ENCODE peak calls at places on chromosomes 4 and X, in six cellular contexts. Q is fibroblast of the aortic adventitia, K is brain microvascular endothelial cell, B is astrocyte of the cerebellum, J is H1, Z is A549. G is an unnamed sample.

GRCh38 chr4:124499266-124499665 is 213.3 kb downstream of the ANKRD50 start:
- DNase-seq in Q (no peak), K (no peak), B (no peak), J (no peak), Z (no peak), G (peak; percentile 43)

GRCh38 chr4:81963005-81963404 is 410.8 kb downstream of the HNRNPD start:
- DNase-seq in Q (no peak), K (no peak), B (no peak), J (no peak), Z (no peak), G (no peak)

GRCh38 chr4:125254111-125254510 is 60.6 kb upstream of the FAT4 start:
- DNase-seq in Q (peak; percentile 18), K (peak; percentile 12), B (peak; percentile 12), J (no peak), Z (no peak), G (peak; percentile 12)

GRCh38 chr4:173537628-173538147 is 7.7 kb upstream of the HAND2 start:
- DNase-seq in Q (peak; percentile 25), K (no peak), B (no peak), J (no peak), Z (no peak), G (no peak)

GRCh38 chr4:184355111-184355604 is 119.2 kb downstream of the IRF2 start:
- DNase-seq in Q (peak; percentile 92), K (peak; percentile 87), B (peak; percentile 48), J (no peak), Z (no peak), G (peak; percentile 97)

GRCh38 chr4:184417802-184418511 is 56.4 kb downstream of the IRF2 start:
- DNase-seq in Q (peak; percentile 72), K (peak; percentile 58), B (peak; percentile 42), J (no peak), Z (peak; percentile 69), G (peak; percentile 55)

GRCh38 chr4:40576651-40577480 is 52.8 kb downstream of the RBM47 start:
- DNase-seq in Q (peak; percentile 95), K (peak; percentile 35), B (no peak), J (no peak), Z (peak; percentile 85), G (peak; percentile 97)

GRCh38 chrX:9604111-9604907 is 139.5 kb downstream of the TBL1X start:
- DNase-seq in Q (peak; percentile 74), K (no peak), B (no peak), J (no peak), Z (no peak), G (peak; percentile 47)

GRCh38 chrX:46649421-46650260 is 76.1 kb downstream of the CHST7 start:
- DNase-seq in Q (no peak), K (no peak), B (peak; percentile 19), J (peak; percentile 13), Z (no peak), G (peak; percentile 46)

GRCh38 chr4:182973421-182974340 is 56.5 kb upstream of the DCTD start:
- DNase-seq in Q (peak; percentile 68), K (no peak), B (no peak), J (no peak), Z (no peak), G (peak; percentile 67)

GRCh38 chrX:102155806-102156179 is at the start of gene BEX5:
- DNase-seq in Q (no peak), K (no peak), B (peak; percentile 11), J (peak; percentile 21), Z (no peak), G (no peak)

GRCh38 chr4:83197555-83198235 is 83.2 kb upstream of the PLAC8 start:
- DNase-seq in Q (peak; percentile 19), K (no peak), B (no peak), J (no peak), Z (no peak), G (no peak)

GRCh38 chr4:41505161-41505653 is 32.8 kb upstream of the LIMCH1 start:
- DNase-seq in Q (peak; percentile 40), K (no peak), B (no peak), J (no peak), Z (no peak), G (peak; percentile 20)

GRCh38 chr4:104726002-104726401 is 231.3 kb upstream of the CXXC4 start:
- DNase-seq in Q (no peak), K (no peak), B (no peak), J (no peak), Z (no peak), G (no peak)

GRCh38 chr4:142091691-142092182 is 455.4 kb downstream of the IL15 start:
- DNase-seq in Q (peak; percentile 100), K (peak; percentile 97), B (peak; percentile 96), J (no peak), Z (peak; percentile 10), G (peak; percentile 100)

GRCh38 chrX:39750798-39751197 is 347.0 kb downstream of the BCOR start:
- DNase-seq in Q (no peak), K (no peak), B (no peak), J (no peak), Z (no peak), G (no peak)

GRCh38 chr4:168645933-168646768 is 149.3 kb downstream of the PALLD start:
- DNase-seq in Q (no peak), K (no peak), B (no peak), J (no peak), Z (no peak), G (no peak)

GRCh38 chrX:53093177-53093655 is 726 bp upstream of the KANTR start:
- DNase-seq in Q (peak; percentile 73), K (peak; percentile 73), B (peak; percentile 49), J (no peak), Z (peak; percentile 71), G (peak; percentile 86)

GRCh38 chr4:28354874-28355273 is 1494.2 kb downstream of the STIM2 start:
- DNase-seq in Q (no peak), K (no peak), B (no peak), J (no peak), Z (no peak), G (no peak)

GRCh38 chr4:82469776-82470345 is 39.5 kb downstream of the ENOPH1 start:
- DNase-seq in Q (peak; percentile 54), K (peak; percentile 65), B (no peak), J (no peak), Z (no peak), G (peak; percentile 79)

GRCh38 chrX:15744181-15744867 is 6.3 kb downstream of the CA5B start:
- DNase-seq in Q (peak; percentile 48), K (no peak), B (no peak), J (no peak), Z (no peak), G (peak; percentile 27)

GRCh38 chrX:79162076-79162475 is 17.6 kb downstream of the GPR174 start:
- DNase-seq in Q (no peak), K (no peak), B (no peak), J (no peak), Z (no peak), G (no peak)

GRCh38 chr4:139142097-139142496 is 34.9 kb downstream of the ELF2 start:
- DNase-seq in Q (no peak), K (no peak), B (no peak), J (no peak), Z (no peak), G (no peak)

GRCh38 chr4:14196141-14196540 is 568.6 kb upstream of the BOD1L1 start:
- DNase-seq in Q (peak; percentile 81), K (peak; percentile 63), B (peak; percentile 70), J (peak; percentile 19), Z (no peak), G (peak; percentile 76)

GRCh38 chr4:47031713-47032404 is 492 bp downstream of the GABRB1 start:
- DNase-seq in Q (no peak), K (no peak), B (no peak), J (no peak), Z (no peak), G (peak; percentile 2)

GRCh38 chr4:146335763-146336412 is 121.5 kb downstream of the REELD1 start:
- DNase-seq in Q (no peak), K (no peak), B (no peak), J (no peak), Z (no peak), G (peak; percentile 46)

GRCh38 chr4:3615386-3616286 is 83.4 kb upstream of the LRPAP1 start:
- DNase-seq in Q (no peak), K (no peak), B (no peak), J (no peak), Z (no peak), G (no peak)

DNA sequence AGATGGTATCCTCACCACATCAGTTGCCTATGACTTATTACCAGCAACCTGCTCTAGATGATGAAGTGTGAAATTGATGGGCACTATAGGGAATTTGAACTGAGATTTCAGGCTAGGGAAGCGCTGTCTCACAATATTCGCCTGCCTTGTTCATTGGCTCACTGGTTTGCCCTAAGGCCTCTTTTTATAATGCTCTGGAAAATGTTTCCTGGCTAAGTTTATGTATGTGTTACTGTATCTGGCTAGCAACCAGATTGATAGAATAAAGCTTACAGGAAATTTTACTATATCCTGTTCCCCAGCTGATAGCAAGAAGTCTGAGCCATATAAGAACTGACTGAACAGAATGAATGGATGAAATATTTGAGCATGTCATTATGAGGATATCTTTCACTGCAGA is 71.6 kb downstream of the GSTCD start:
- DNase-seq in Q (no peak), K (no peak), B (no peak), J (no peak), Z (no peak), G (no peak)
- TF ChIP-seq CTCF in Q (no peak), K (no peak), B (no peak), J (no peak), Z (no peak), G (no peak)

GRCh38 chr4:86595426-86595805 is 1.3 kb downstream of the PTPN13 start:
- DNase-seq in Q (no peak), K (peak; percentile 33), B (no peak), J (no peak), Z (no peak), G (peak; percentile 52)
- H3K4me3 ChIP-seq in Q (peak overlapping the region; percentile 91), K (peak overlapping the region; percentile 80), B (peak overlapping the region; percentile 61), J (peak overlapping the region; percentile 87), Z (peak overlapping the region; percentile 87), G (peak overlapping the region; percentile 59)

GRCh38 chr4:117447925-117448324 is 362.5 kb upstream of the TRAM1L1 start:
- DNase-seq in Q (no peak), K (no peak), B (no peak), J (peak; percentile 17), Z (no peak), G (no peak)
- TF ChIP-seq CTCF in Q (no peak), K (peak; percentile 38), B (no peak), J (peak; percentile 68), Z (no peak), G (no peak)

GRCh38 chr4:102684605-102685052 is 76.1 kb downstream of the MANBA start:
- DNase-seq in Q (peak; percentile 58), K (peak; percentile 79), B (no peak), J (no peak), Z (peak; percentile 2), G (peak; percentile 79)

GRCh38 chr4:102687373-102687981 is 73.3 kb downstream of the MANBA start:
- DNase-seq in Q (peak; percentile 64), K (peak; percentile 20), B (peak; percentile 16), J (no peak), Z (peak; percentile 1), G (peak; percentile 14)

GRCh38 chr4:102685768-102686167 is 75.0 kb downstream of the MANBA start:
- DNase-seq in Q (no peak), K (no peak), B (no peak), J (no peak), Z (no peak), G (no peak)

GRCh38 chr4:102683846-102684581 is 76.8 kb downstream of the MANBA start:
- DNase-seq in Q (peak; percentile 6), K (peak; percentile 21), B (no peak), J (no peak), Z (no peak), G (peak; percentile 14)

DNA sequence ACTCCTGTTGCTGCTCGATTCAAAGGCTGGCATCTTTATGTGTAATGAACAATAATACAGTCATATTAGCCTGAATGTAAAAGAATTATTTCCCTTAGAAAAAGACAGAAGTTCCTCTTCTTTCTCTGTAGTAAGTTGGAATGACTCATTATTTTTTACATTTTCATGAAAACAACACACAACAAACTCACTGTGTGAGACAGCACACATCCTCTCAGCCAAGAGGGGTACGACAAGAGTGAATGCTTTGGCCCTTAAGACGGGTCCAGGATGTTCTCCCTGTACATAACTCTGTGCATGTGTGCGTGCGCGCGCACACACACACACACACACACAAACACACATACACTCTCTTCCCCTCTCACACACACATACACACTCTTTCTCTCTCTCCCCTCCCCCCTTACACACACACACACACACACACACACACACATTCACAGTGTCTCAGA is 72.8 kb downstream of the MANBA start:
- DNase-seq in Q (no peak), K (no peak), B (no peak), J (no peak), Z (no peak), G (no peak)
- H3K4me3 ChIP-seq in Q (no peak overlapping the region), K (no peak overlapping the region), B (no peak overlapping the region), J (no peak overlapping the region), Z (no peak overlapping the region), G (no peak overlapping the region)